ENCODE peak calls at places on chromosomes 7 and 10, in five cellular contexts. O is A549, R is fibroblast of lung, E is fibroblast of pulmonary artery, B is astrocyte of the spinal cord. G is an unnamed sample.

GRCh38 chr10:103616705-103617361 is 123.3 kb downstream of the NEURL1 start:
- DNase-seq in R (peak), B (no peak), E (peak), O (no peak), G (no peak)

GRCh38 chr10:13335881-13336280 is 12.2 kb downstream of the SEPHS1 start:
- DNase-seq in B (no peak), O (no peak), E (no peak), R (no peak), G (no peak)

GRCh38 chr10:31939797-31940708 is 11.4 kb upstream of the ARHGAP12 start:
- DNase-seq in O (no peak), E (no peak), R (peak), B (peak), G (no peak)

GRCh38 chr10:50653142-50653541 is 29.4 kb upstream of the SGMS1 start:
- DNase-seq in O (no peak), B (peak), R (peak), E (peak), G (no peak)

GRCh38 chr10:75261813-75262725 is 26.3 kb upstream of the COMTD1 start:
- DNase-seq in O (no peak), R (no peak), E (no peak), B (no peak), G (no peak)

GRCh38 chr7:132865766-132866531 is 215.9 kb downstream of the CHCHD3 start:
- DNase-seq in R (peak), E (peak), O (no peak), B (peak), G (no peak)

GRCh38 chr7:107836237-107837144 is 33.5 kb upstream of the SLC26A3 start:
- DNase-seq in B (no peak), E (no peak), O (no peak), R (peak), G (no peak)

GRCh38 chr10:7070950-7071349 is 339.9 kb downstream of the SFMBT2 start:
- DNase-seq in E (no peak), O (no peak), B (no peak), R (no peak), G (no peak)

GRCh38 chr7:157248659-157249058 is 88.1 kb upstream of the DNAJB6 start:
- DNase-seq in R (no peak), B (no peak), O (no peak), E (no peak), G (no peak)

GRCh38 chr7:133394369-133394768 is 141.5 kb downstream of the EXOC4 start:
- DNase-seq in R (no peak), E (no peak), O (no peak), B (no peak), G (no peak)

GRCh38 chr7:108313086-108313485 is 143.2 kb downstream of the NRCAM start:
- DNase-seq in E (no peak), O (no peak), B (no peak), R (no peak), G (no peak)

GRCh38 chr10:99711129-99711719 is 20.7 kb downstream of the COX15 start:
- DNase-seq in B (peak), O (peak), E (peak), R (peak), G (no peak)

GRCh38 chr10:2978111-2978510 is 89.2 kb upstream of the PFKP start:
- DNase-seq in R (peak), E (peak), O (peak), B (peak), G (no peak)

GRCh38 chr10:25778646-25779045 is 155.4 kb upstream of the MYO3A start:
- DNase-seq in E (no peak), R (no peak), O (no peak), B (no peak), G (no peak)

GRCh38 chr7:44637788-44638594 is 31.6 kb downstream of the OGDH start:
- DNase-seq in E (peak), B (peak), R (peak), O (peak), G (no peak)

GRCh38 chr7:149856-150636 is 42.3 kb upstream of the FAM20C start:
- DNase-seq in O (no peak), B (no peak), R (no peak), E (no peak), G (peak)

GRCh38 chr7:44074349-44074695 is 8.0 kb downstream of the POLM start:
- DNase-seq in R (no peak), B (no peak), O (no peak), E (no peak), G (no peak)

GRCh38 chr7:74093671-74094223 is 10.1 kb downstream of the LIMK1 start:
- DNase-seq in B (peak), O (no peak), E (no peak), R (no peak), G (no peak)

GRCh38 chr7:18555120-18555519 is 59.6 kb downstream of the HDAC9 start:
- DNase-seq in R (peak), E (peak), O (no peak), B (peak), G (no peak)

GRCh38 chr10:68870545-68871104 is 30.5 kb upstream of the DDX50 start:
- DNase-seq in O (no peak), R (no peak), B (no peak), E (no peak), G (no peak)

GRCh38 chr7:130895006-130895750 is 161.2 kb upstream of the KLF14 start:
- DNase-seq in O (no peak), E (no peak), B (no peak), R (no peak), G (no peak)

GRCh38 chr10:73768881-73769280 is 13.0 kb upstream of the CHCHD1 start:
- DNase-seq in B (no peak), E (no peak), O (no peak), R (no peak), G (no peak)

GRCh38 chr7:885893-886625 is 9.7 kb downstream of the GET4 start:
- DNase-seq in O (no peak), B (no peak), E (no peak), R (no peak), G (no peak)

GRCh38 chr10:33157108-33157507 is 177.4 kb downstream of the NRP1 start:
- DNase-seq in R (peak), B (peak), O (no peak), E (peak), G (no peak)

GRCh38 chr7:95865716-95866371 is 93.5 kb downstream of the DYNC1I1 start:
- DNase-seq in R (peak), B (peak), O (no peak), E (peak), G (no peak)

GRCh38 chr7:28315565-28316420 is 96.5 kb upstream of the CREB5 start:
- DNase-seq in R (peak), O (no peak), E (peak), B (peak), G (no peak)

GRCh38 chr7:66961096-66961495 is 34.3 kb downstream of the SBDS start:
- DNase-seq in E (no peak), O (no peak), B (no peak), R (no peak), G (no peak)

GRCh38 chr10:60446855-60447254 is 57.2 kb upstream of the ANK3 start:
- DNase-seq in R (peak), O (no peak), E (peak), B (no peak), G (no peak)

GRCh38 chr10:104246981-104247380 is 7.7 kb upstream of the GSTO1 start:
- DNase-seq in B (peak), E (peak), O (no peak), R (peak), G (no peak)

GRCh38 chr7:47403341-47403866 is 178.5 kb downstream of the TNS3 start:
- DNase-seq in E (no peak), O (no peak), R (peak), B (peak), G (no peak)

GRCh38 chr10:95841711-95842498 is 65.9 kb upstream of the CC2D2B start:
- DNase-seq in R (peak), O (peak), E (peak), B (peak), G (no peak)

GRCh38 chr7:130904031-130904757 is 170.2 kb upstream of the KLF14 start:
- DNase-seq in B (peak), O (peak), R (peak), E (peak), G (no peak)

GRCh38 chr10:103145860-103146466 is 47.1 kb downstream of the NT5C2 start:
- DNase-seq in B (peak), E (peak), O (no peak), R (peak), G (no peak)

GRCh38 chr10:79262959-79263746 is 84.1 kb upstream of the PPIF start:
- DNase-seq in E (no peak), B (no peak), R (no peak), O (no peak), G (no peak)

GRCh38 chr10:47449979-47450378 is 33.9 kb downstream of the ANXA8 start:
- DNase-seq in O (no peak), B (no peak), E (no peak), R (no peak), G (no peak)

GRCh38 chr10:117074621-117075020 is 63.4 kb downstream of the VAX1 start:
- DNase-seq in B (no peak), O (no peak), R (no peak), E (no peak), G (no peak)
- TF ChIP-seq CTCF in B (no peak), O (peak), R (no peak), E (no peak), G (no peak)

GRCh38 chr7:9600974-9601373 is 1167.6 kb downstream of the NXPH1 start:
- DNase-seq in E (no peak), O (no peak), B (no peak), R (no peak), G (no peak)
- TF ChIP-seq CTCF in E (no peak), O (no peak), B (peak), R (no peak), G (peak)

GRCh38 chr7:49775065-49775948 is 1.9 kb downstream of the VWC2 start:
- DNase-seq in R (no peak), B (no peak), O (no peak), E (no peak), G (peak)

GRCh38 chr7:49775949-49776443 is 2.6 kb downstream of the VWC2 start:
- DNase-seq in B (no peak), E (no peak), O (no peak), R (no peak), G (no peak)

GRCh38 chr7:49774459-49775064 is 1.1 kb downstream of the VWC2 start:
- DNase-seq in E (no peak), R (no peak), B (no peak), O (no peak), G (no peak)

GRCh38 chr7:49778731-49779270 is 5.4 kb downstream of the VWC2 start:
- DNase-seq in R (no peak), E (no peak), B (no peak), O (no peak), G (no peak)

DNA sequence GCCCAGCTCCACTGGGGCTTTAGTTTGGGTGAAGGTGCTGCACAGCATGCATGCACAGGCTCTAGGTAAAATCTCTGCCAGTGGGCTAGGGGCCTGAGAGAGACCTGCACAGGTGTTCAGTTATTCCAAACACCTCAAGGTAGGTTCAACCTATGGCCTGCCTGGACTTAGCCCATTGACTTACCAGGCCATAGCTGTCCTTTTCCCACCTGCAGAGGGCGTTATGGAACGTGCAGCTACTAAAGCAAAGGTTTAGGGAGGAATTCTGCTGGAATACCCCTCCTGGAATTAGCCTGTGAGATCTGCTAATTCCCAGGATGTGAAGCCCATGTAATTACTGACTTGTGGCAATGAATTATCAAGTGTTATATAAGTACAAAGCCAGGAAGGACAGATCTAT is 3.6 kb downstream of the VWC2 start:
- DNase-seq in O (no peak), B (no peak), R (no peak), E (no peak), G (no peak)
- TF ChIP-seq CTCF in O (no peak), B (no peak), R (no peak), E (no peak), G (peak)

GRCh38 chr7:122552769-122553168 is 146.1 kb downstream of the RNF133 start:
- DNase-seq in R (no peak), B (no peak), E (no peak), O (no peak), G (no peak)

GRCh38 chr7:122549578-122549977 is 149.3 kb downstream of the RNF133 start:
- DNase-seq in R (no peak), B (no peak), O (no peak), E (no peak), G (no peak)

GRCh38 chr7:122553761-122554160 is 145.2 kb downstream of the RNF133 start:
- DNase-seq in B (no peak), O (no peak), R (no peak), E (no peak), G (no peak)

GRCh38 chr7:122546496-122546895 is 152.4 kb downstream of the RNF133 start:
- DNase-seq in B (no peak), E (peak), O (no peak), R (no peak), G (no peak)

DNA sequence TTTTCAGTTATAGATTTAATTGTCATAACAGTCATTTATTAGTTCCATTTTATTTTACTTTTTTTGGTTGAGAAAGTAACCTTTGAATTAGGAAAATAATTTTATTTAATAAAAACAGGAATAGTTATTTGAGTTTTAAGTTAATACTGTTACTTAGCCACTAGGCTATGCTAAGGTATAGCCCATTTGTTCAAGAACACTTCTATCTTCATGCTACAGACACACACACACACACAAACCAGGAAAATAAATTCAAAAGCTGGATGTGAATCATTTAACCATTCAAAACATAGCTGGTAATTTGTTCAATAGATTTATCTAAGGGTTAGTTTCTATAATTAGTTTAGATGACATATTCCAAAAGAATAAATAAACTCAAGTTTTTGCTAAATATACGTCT is 148.4 kb downstream of the RNF133 start:
- DNase-seq in E (peak), O (no peak), B (peak), R (peak), G (no peak)
- TF ChIP-seq CTCF in E (no peak), O (no peak), B (no peak), R (peak), G (peak)

GRCh38 chr10:48749254-48749787 is 64.6 kb downstream of the WDFY4 start:
- DNase-seq in O (no peak), R (no peak), E (no peak), B (no peak), G (no peak)

GRCh38 chr10:48744587-48744986 is 59.9 kb downstream of the WDFY4 start:
- DNase-seq in O (no peak), R (no peak), B (no peak), E (no peak), G (no peak)

GRCh38 chr10:48748573-48748972 is 63.9 kb downstream of the WDFY4 start:
- DNase-seq in O (no peak), E (no peak), R (no peak), B (no peak), G (no peak)

GRCh38 chr10:48742891-48743845 is 58.5 kb downstream of the WDFY4 start:
- DNase-seq in B (no peak), E (no peak), O (no peak), R (no peak), G (no peak)

DNA sequence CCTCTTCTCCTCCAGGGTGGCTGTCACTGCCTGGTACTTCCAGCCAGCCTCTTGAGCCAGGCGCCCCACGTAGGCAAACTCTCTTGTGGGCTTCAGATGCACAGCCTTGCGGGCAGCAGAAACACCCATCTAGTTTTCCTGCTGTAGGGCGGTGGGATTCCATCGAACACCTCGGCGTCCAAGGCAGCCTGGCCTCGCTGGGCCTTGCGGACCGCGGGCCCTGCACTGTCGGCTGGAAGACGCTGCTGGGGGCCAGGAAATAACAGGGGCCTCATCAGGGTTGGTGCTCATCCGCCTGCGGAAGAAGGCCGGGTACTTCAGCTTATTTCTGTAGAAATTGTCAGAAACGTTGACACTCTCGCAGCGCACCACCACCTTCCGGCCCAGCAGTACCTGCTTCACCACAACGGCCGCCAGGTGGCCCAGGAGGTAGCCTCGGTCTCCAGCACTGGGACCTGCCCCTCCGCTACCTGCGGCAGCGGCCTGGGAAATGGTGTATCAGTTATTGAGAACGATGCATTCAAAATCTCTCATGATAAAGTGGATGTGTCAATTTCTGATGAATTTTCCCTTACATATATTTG is 61.1 kb downstream of the WDFY4 start:
- DNase-seq in B (no peak), O (no peak), R (no peak), E (no peak), G (peak)
- TF ChIP-seq CTCF in B (no peak), O (no peak), R (no peak), E (no peak), G (peak)

GRCh38 chr10:120738658-120739057 is 112.5 kb upstream of the WDR11 start:
- DNase-seq in B (no peak), O (no peak), R (peak), E (no peak), G (no peak)
- TF ChIP-seq CTCF in B (no peak), O (no peak), R (no peak), E (no peak), G (no peak)

DNA sequence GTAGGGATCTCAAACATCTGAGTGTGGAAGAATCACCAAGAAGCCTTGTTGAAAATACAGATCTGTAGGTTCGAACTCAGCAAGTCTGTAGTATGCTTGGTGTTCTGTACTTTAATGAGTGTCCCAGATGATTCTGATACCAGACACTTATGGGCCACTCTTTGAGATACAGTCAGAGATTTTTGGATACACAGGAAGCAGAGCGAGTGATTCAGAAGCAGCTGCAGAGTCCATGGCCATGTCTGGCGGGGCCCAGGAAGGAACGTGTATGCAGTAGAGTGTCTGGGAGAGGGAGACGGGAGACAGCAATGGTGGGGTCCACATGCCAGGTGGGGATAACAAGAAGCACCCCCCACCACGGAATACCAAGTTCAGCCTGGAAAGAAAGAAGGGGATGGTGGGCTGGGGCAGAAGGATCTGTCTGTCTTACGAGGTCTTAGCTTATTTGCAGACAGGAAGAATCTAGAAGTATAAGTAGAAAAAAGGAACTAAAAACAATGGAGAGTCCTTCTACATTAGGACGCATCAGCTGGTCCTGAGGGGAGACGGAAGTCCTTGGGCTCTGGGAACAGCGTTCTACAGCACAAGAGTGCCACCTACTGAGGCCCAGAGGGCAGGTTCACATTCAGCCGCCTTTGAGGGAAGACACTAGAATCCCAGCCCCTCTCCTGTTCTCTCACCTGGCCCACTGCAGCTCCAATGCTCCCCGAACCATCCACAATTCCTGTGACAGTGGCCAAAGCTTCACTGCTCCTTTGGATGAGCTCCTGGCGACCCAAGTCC is 55.4 kb downstream of the SLC37A3 start:
- DNase-seq in B (no peak), R (peak), O (peak), E (peak), G (peak)
- TF ChIP-seq CTCF in B (peak), R (peak), O (peak), E (peak), G (peak)

GRCh38 chr7:142645777-142646176 is 103.5 kb upstream of the PRSS1 start:
- DNase-seq in E (no peak), R (no peak), B (no peak), O (no peak), G (no peak)
- TF ChIP-seq CTCF in E (no peak), R (no peak), B (no peak), O (no peak), G (no peak)